ENCODE peak calls at places on chromosome 21, in ten cellular contexts. G, Q, U, V, H, N, X, E, P and I are unnamed samples.
A peak's percentile ranks its signal among the peaks of the same experiment; 100 is the strongest.

GRCh38 chr21:34603710-34604057 is 11.2 kb downstream of the RCAN1 start:
- DNase-seq in X (no peak), N (no peak), E (no peak), U (no peak), Q (no peak), V (no peak), P (no peak), G (no peak), H (no peak), I (no peak)

GRCh38 chr21:32702702-32703101 is 25.1 kb downstream of the SYNJ1 start:
- DNase-seq in G (no peak), V (no peak), X (no peak), Q (no peak), N (peak; percentile 38), E (no peak), P (no peak), H (no peak), U (no peak), I (no peak)

GRCh38 chr21:43921602-43921978 is 56.6 kb downstream of the AGPAT3 start:
- DNase-seq in Q (no peak), N (no peak), H (no peak), V (no peak), E (no peak), U (no peak), X (no peak), P (no peak), G (peak; percentile 46), I (peak; percentile 56)

GRCh38 chr21:39012314-39013230 is 170.7 kb downstream of the PSMG1 start:
- DNase-seq in E (no peak), X (no peak), N (no peak), P (no peak), U (no peak), Q (no peak), V (no peak), G (no peak), H (no peak), I (no peak)

GRCh38 chr21:37606549-37606948 is 240.0 kb downstream of the DYRK1A start:
- DNase-seq in U (no peak), G (no peak), E (no peak), X (no peak), Q (no peak), N (no peak), P (no peak), V (no peak), H (no peak), I (no peak)

GRCh38 chr21:28333455-28334108 is 659.1 kb downstream of the LTN1 start:
- DNase-seq in G (no peak), H (no peak), N (no peak), X (no peak), E (peak; percentile 34), Q (no peak), U (no peak), P (no peak), V (no peak), I (peak; percentile 74)

GRCh38 chr21:45880097-45881068 is 101.2 kb upstream of the COL6A1 start:
- DNase-seq in G (peak; percentile 66), E (no peak), X (peak; percentile 59), Q (peak; percentile 28), V (peak; percentile 64), N (peak; percentile 84), H (peak; percentile 56), P (peak; percentile 40), U (peak; percentile 90), I (peak; percentile 72)

GRCh38 chr21:43274022-43274945 is 105.5 kb downstream of the CRYAA start:
- DNase-seq in Q (no peak), N (no peak), G (no peak), H (no peak), U (no peak), V (no peak), E (no peak), X (no peak), P (no peak), I (no peak)

GRCh38 chr21:38319781-38320180 is 63.0 kb downstream of the KCNJ15 start:
- DNase-seq in U (no peak), P (no peak), G (no peak), E (peak; percentile 56), V (no peak), Q (no peak), H (no peak), N (no peak), X (no peak), I (peak; percentile 89)

GRCh38 chr21:45788198-45788597 is 144.7 kb downstream of the PCBP3 start:
- DNase-seq in E (no peak), H (no peak), Q (no peak), U (no peak), V (no peak), G (no peak), N (no peak), X (no peak), P (no peak), I (no peak)

GRCh38 chr21:22314963-22315362 is 1316.8 kb downstream of the NCAM2 start:
- DNase-seq in Q (no peak), V (no peak), N (no peak), P (no peak), X (no peak), E (no peak), G (no peak), U (no peak), H (no peak), I (no peak)

GRCh38 chr21:37562920-37563640 is 196.5 kb downstream of the DYRK1A start:
- DNase-seq in V (peak; percentile 41), Q (no peak), U (peak; percentile 63), E (no peak), N (no peak), H (no peak), P (no peak), G (peak; percentile 11), X (no peak), I (no peak)

GRCh38 chr21:31142600-31142999 is 104.3 kb upstream of the KRTAP19-8 start:
- DNase-seq in G (no peak), Q (no peak), X (no peak), N (no peak), V (no peak), H (no peak), U (peak; percentile 5), E (no peak), P (no peak), I (peak; percentile 31)

GRCh38 chr21:33058468-33059318 is 11.2 kb upstream of the OLIG1 start:
- DNase-seq in P (peak; percentile 27), V (no peak), Q (peak; percentile 27), H (no peak), E (no peak), X (peak; percentile 39), U (peak; percentile 30), N (no peak), G (no peak), I (no peak)

GRCh38 chr21:46442938-46443337 is 15.8 kb upstream of the DIP2A start:
- DNase-seq in V (no peak), U (no peak), X (no peak), G (no peak), N (no peak), Q (peak; percentile 27), P (no peak), E (no peak), H (no peak), I (no peak)

GRCh38 chr21:26099610-26100219 is 70.9 kb downstream of the APP start:
- DNase-seq in V (no peak), X (no peak), Q (no peak), G (no peak), N (no peak), P (no peak), H (no peak), E (peak; percentile 19), U (no peak), I (no peak)

GRCh38 chr21:30268608-30269197 is 14.0 kb downstream of the KRTAP24-1 start:
- DNase-seq in G (no peak), X (peak; percentile 5), U (peak; percentile 61), Q (no peak), N (peak; percentile 42), V (no peak), E (no peak), H (no peak), P (no peak), I (no peak)

GRCh38 chr21:24217141-24217540 is 1390.1 kb downstream of the MRPL39 start:
- DNase-seq in U (no peak), G (no peak), Q (no peak), N (no peak), V (no peak), X (no peak), P (no peak), H (no peak), E (no peak), I (no peak)